ENCODE peak calls at places on chromosomes 16 and 17, in five cellular contexts. Y, H, M, U and A are unnamed samples.

GRCh38 chr16:1394367-1394951 is 20.0 kb downstream of the UNKL start:
- DNase-seq in U (no peak), H (no peak), M (no peak), Y (no peak), A (no peak)

GRCh38 chr17:8818047-8818446 is 18.9 kb upstream of the MFSD6L start:
- DNase-seq in M (no peak), U (no peak), Y (no peak), H (no peak), A (no peak)

GRCh38 chr16:17471745-17472075 is 950 bp upstream of the XYLT1 start:
- DNase-seq in U (no peak), Y (no peak), H (no peak), M (no peak), A (no peak)

GRCh38 chr16:82660078-82660645 is 33.4 kb downstream of the CDH13 start:
- DNase-seq in M (no peak), Y (no peak), H (no peak), U (no peak), A (no peak)

GRCh38 chr16:28297784-28298510 is 5.6 kb downstream of the SBK1 start:
- DNase-seq in M (no peak), H (no peak), U (no peak), Y (no peak), A (no peak)

GRCh38 chr17:41500131-41500911 is 5.1 kb downstream of the KRT13 start:
- DNase-seq in U (no peak), Y (no peak), H (no peak), M (no peak), A (no peak)

GRCh38 chr16:49484454-49484853 is 110.8 kb downstream of the C16orf78 start:
- DNase-seq in Y (peak), M (peak), H (peak), U (peak), A (peak)

GRCh38 chr17:17420561-17421269 is 56.1 kb upstream of the MED9 start:
- DNase-seq in H (peak), M (no peak), U (no peak), Y (peak), A (no peak)

GRCh38 chr17:68053237-68054030 is 17.9 kb downstream of the KPNA2 start:
- DNase-seq in H (peak), U (no peak), M (no peak), Y (peak), A (no peak)

GRCh38 chr17:77417575-77417974 is 276.8 kb downstream of the SEC14L1 start:
- DNase-seq in M (no peak), H (no peak), U (no peak), Y (no peak), A (no peak)

GRCh38 chr17:72477529-72477928 is 356.7 kb downstream of the SOX9 start:
- DNase-seq in Y (no peak), H (no peak), M (no peak), U (no peak), A (no peak)

GRCh38 chr17:59361916-59362810 is 30.7 kb downstream of the YPEL2 start:
- DNase-seq in M (no peak), H (no peak), U (no peak), Y (no peak), A (no peak)

GRCh38 chr17:17900615-17901520 is 64.1 kb upstream of the SREBF1 start:
- DNase-seq in Y (peak), H (peak), U (peak), M (no peak), A (no peak)

GRCh38 chr16:14585287-14585686 is 44.8 kb downstream of the PARN start:
- DNase-seq in U (no peak), Y (no peak), H (no peak), M (no peak), A (no peak)

GRCh38 chr17:2964370-2964769 is 99.0 kb downstream of the OR1D5 start:
- DNase-seq in Y (no peak), M (no peak), H (no peak), U (no peak), A (no peak)

GRCh38 chr17:40323731-40324650 is 15.0 kb downstream of the RARA start:
- DNase-seq in H (peak), Y (peak), U (no peak), M (no peak), A (no peak)

GRCh38 chr17:19574956-19575355 is 41.3 kb downstream of the SLC47A1 start:
- DNase-seq in Y (no peak), U (no peak), M (no peak), H (no peak), A (no peak)

GRCh38 chr17:78780335-78780734 is 1.7 kb downstream of the CYTH1 start:
- DNase-seq in H (no peak), M (no peak), Y (no peak), U (no peak), A (no peak)

GRCh38 chr17:59508999-59509398 is 56.4 kb upstream of the DHX40 start:
- DNase-seq in Y (no peak), H (no peak), U (no peak), M (no peak), A (no peak)

GRCh38 chr17:2749058-2749783 is at the start of gene CCDC92B:
- DNase-seq in Y (no peak), U (no peak), M (peak), H (no peak), A (no peak)

GRCh38 chr16:70635356-70636016 is 10.9 kb upstream of the IL34 start:
- DNase-seq in U (no peak), H (peak), Y (peak), M (peak), A (peak)

GRCh38 chr17:1718362-1719165 is 5.9 kb upstream of the WDR81 start:
- DNase-seq in Y (peak), H (no peak), U (no peak), M (no peak), A (no peak)

GRCh38 chr17:146546-146945 is 9.2 kb downstream of the SCGB1C2 start:
- DNase-seq in M (no peak), H (peak), U (peak), Y (no peak), A (no peak)

GRCh38 chr17:63492940-63493339 is 16.1 kb downstream of the ACE start:
- DNase-seq in Y (no peak), H (no peak), U (no peak), M (no peak), A (no peak)

GRCh38 chr17:45976755-45977505 is 22.1 kb upstream of the STH start:
- DNase-seq in U (no peak), Y (no peak), H (no peak), M (no peak), A (no peak)

GRCh38 chr16:73091199-73091598 is 43.3 kb upstream of the ZFHX3 start:
- DNase-seq in Y (no peak), H (no peak), U (no peak), M (no peak), A (no peak)

GRCh38 chr17:64130559-64131001 is 636 bp upstream of the ERN1 start:
- DNase-seq in H (no peak), U (no peak), M (no peak), Y (peak), A (no peak)

GRCh38 chr16:68503334-68503733 is 35.8 kb upstream of the ZFP90 start:
- DNase-seq in U (no peak), H (no peak), M (no peak), Y (no peak), A (no peak)

GRCh38 chr17:36008998-36009665 is 7.8 kb upstream of the CCL15 start:
- DNase-seq in U (no peak), H (no peak), M (no peak), Y (no peak), A (no peak)

DNA sequence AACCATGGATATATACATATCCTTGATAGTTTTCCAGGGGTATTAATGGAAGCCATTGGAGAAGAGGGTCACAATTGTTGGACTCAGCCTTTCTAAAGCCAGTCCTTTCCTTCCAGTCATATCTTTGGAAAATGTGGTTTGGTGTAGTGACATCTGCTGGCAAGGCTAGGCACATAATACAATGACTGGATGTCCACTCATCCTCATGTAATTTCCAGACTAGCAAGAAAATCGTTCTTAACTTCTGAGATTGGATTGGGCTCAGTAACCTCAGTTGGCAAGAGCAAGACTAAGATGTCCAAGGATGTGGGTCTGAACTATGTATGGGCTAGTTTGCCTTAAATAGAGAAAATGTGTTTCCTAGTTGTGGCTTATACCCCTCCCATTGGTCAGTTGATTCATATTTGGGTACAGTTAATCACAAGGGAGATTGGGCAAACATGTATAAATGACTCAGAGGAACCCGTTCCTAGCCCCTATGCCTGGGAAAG is 8.7 kb upstream of the KAT7 start:
- DNase-seq in Y (no peak), H (no peak), U (no peak), M (no peak), A (no peak)
- TF ChIP-seq CTCF in Y (peak), H (peak), U (peak), M (peak), A (peak)

DNA sequence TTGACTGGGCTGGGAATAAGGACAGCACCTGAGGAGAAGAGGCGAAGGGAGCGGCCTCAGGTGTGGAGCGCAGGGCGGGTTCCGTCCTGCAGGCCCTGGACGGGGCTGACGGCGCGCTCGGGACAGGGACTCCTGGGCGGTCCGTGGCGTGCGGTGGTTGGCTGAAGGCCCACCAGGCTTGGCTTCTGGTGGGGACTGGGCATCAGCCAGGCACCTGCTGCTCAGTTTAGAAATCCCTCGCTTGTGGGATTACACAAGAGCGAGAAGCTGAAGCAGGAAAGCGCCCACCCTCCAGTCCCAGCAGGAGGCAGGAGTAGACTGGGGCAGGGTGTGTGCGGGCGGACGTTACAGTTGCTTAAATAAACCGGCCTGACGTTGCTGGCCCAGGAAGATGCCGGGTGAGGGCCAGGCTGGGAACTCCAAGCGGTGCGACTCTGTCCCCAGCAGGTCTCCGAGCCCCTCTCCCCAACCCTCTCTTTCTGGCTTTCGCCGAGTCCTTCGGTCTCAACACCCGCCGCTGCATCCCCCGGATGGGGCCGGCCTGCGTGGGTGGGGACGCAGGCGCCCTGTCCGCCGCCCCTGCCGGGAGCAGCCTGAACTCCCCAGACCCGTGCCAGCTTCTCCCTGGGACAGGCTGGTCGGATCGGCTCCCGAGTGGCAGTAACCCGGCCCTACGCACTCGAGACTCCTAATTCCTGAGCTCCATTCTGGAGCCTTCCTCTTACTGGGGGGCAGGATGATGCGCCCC is 639 bp downstream of the MIF4GD start:
- DNase-seq in H (peak), M (peak), Y (peak), U (peak), A (peak)
- TF ChIP-seq CTCF in H (peak), M (no peak), Y (no peak), U (peak), A (peak)

GRCh38 chr17:58172369-58173071 is 5.7 kb downstream of the OR4D2 start:
- DNase-seq in Y (no peak), U (no peak), H (no peak), M (no peak), A (no peak)
- TF ChIP-seq CTCF in Y (no peak), U (no peak), H (peak), M (peak), A (peak)

GRCh38 chr16:53708490-53708889 is 4.5 kb downstream of the FTO start:
- DNase-seq in H (no peak), M (no peak), Y (no peak), U (no peak), A (no peak)

GRCh38 chr16:53704445-53704813 is 473 bp downstream of the FTO start:
- DNase-seq in U (no peak), Y (no peak), H (no peak), M (no peak), A (no peak)

GRCh38 chr16:53707671-53708070 is 3.7 kb downstream of the FTO start:
- DNase-seq in H (no peak), Y (no peak), U (no peak), M (no peak), A (no peak)

DNA sequence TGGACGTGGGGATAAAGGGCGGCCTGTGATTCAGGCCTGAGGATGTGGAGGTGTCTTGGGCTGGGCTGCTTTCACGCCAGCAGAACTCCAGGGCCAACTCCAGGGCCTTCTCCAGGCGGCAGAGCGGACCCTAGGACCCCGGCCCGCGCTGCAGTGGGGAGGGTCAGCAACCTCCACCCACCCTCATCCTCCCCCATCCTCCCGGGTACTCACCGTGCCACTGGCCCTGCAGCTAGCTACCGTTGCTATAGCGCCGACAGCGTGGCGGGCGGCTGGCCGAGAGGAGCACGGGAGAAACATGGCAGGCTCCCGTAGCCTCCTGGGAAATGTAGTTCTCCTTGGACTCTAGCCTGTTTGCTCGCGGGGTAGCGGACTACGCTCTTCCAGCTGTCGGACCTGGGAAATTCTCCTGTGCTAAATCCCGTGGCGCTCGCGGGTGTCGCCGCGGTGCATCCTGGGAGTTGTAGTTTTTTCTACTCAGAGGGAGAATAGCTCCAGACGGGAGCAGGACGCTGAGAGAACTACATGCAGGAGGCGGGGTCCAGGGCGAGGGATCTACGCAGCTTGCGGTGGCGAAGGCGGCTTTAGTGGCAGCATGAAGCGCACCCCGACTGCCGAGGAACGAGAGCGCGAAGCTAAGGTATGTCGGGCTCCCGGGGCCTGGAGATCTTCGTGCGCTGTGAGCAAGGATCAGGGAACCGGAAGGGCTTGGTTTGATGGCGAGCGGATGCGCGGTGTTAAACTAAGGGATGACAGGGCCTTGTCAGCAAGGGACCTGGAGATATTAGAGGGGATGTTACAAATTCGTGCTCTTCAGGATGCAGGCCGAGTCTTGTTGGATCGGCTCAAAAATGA is at the start of the genes FTO and RPGRIP1L:
- DNase-seq in U (peak), M (peak), Y (peak), H (peak), A (peak)
- TF ChIP-seq CTCF in U (peak), M (no peak), Y (no peak), H (peak), A (no peak)

DNA sequence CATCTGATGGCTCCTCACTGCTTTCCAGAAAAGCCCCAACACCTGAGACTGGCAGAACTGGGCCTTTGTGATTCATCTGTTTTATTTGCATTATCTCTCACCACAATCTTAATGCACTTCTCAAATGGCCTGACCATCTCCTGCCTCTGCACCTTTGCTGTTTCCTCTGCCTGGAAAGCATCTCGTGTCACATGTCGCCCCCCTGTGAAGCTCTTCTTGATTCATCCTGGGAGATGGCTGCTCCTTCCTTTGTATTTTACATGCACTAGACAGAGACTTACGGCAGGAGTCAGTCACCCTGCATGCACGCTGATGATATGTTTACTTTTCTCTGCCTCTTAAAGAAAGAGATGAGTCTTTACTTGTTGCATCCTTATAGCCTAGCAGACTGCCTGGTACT is 30.0 kb downstream of the HNF1B start:
- DNase-seq in M (no peak), Y (no peak), U (no peak), H (no peak), A (no peak)
- TF ChIP-seq CTCF in M (no peak), Y (no peak), U (no peak), H (no peak), A (no peak)

GRCh38 chr16:81587626-81588160 is 143.1 kb downstream of the CMIP start:
- DNase-seq in M (no peak), H (no peak), U (no peak), Y (peak), A (no peak)

GRCh38 chr16:81586976-81587625 is 142.5 kb downstream of the CMIP start:
- DNase-seq in H (no peak), Y (peak), M (no peak), U (peak), A (no peak)

GRCh38 chr16:81586421-81586820 is 141.8 kb downstream of the CMIP start:
- DNase-seq in M (no peak), U (no peak), Y (peak), H (no peak), A (no peak)

GRCh38 chr16:81583893-81584705 is 139.5 kb downstream of the CMIP start:
- DNase-seq in M (no peak), Y (peak), H (no peak), U (no peak), A (no peak)

DNA sequence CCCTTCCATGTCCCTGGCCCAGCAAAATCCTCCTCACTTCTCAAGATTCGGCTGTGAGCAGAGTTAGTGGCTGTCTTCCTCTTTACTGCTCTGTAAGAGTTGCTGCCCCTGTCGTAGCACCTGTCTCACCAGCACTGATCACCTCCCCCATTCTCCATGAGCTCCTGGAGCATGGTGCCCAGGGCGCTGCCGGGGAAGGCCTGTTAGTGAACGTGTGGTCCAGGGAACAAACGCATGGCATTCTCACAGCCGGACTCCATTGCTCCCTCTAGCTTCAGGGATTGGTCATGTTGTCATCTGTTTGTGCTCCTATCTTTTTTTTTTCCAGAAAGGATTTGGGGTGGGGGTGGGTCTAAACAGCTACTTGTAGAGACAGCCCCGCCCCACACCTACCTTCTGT is 141.2 kb downstream of the CMIP start:
- DNase-seq in U (no peak), H (no peak), M (no peak), Y (peak), A (no peak)
- TF ChIP-seq CTCF in U (no peak), H (no peak), M (no peak), Y (no peak), A (peak)